ENCODE peak calls at places on chromosomes 5 and 9, in six cellular contexts. One of them, this sample, is unnamed.

GRCh38 chr9:114417511-114417910 is 29.7 kb upstream of the AKNA start:
- DNase-seq in GM13976: no peak
- DNase-seq in nephron progenitor cell: no peak
- DNase-seq in gastrocnemius medialis: no peak
- DNase-seq in bronchial epithelial cell: no peak
- DNase-seq in IMR-90: peak
- DNase-seq in this sample: no peak

GRCh38 chr9:135575995-135576631 is 14.6 kb downstream of the PAEP start:
- DNase-seq in GM13976: no peak
- DNase-seq in nephron progenitor cell: no peak
- DNase-seq in gastrocnemius medialis: no peak
- DNase-seq in bronchial epithelial cell: no peak
- DNase-seq in IMR-90: no peak
- DNase-seq in this sample: no peak

GRCh38 chr9:37476930-37477329 is 8.8 kb upstream of the POLR1E start:
- DNase-seq in GM13976: no peak
- DNase-seq in nephron progenitor cell: no peak
- DNase-seq in gastrocnemius medialis: no peak
- DNase-seq in bronchial epithelial cell: no peak
- DNase-seq in IMR-90: no peak
- DNase-seq in this sample: no peak

GRCh38 chr9:137430723-137431415 is 7.7 kb downstream of the NOXA1 start:
- DNase-seq in GM13976: no peak
- DNase-seq in nephron progenitor cell: no peak
- DNase-seq in gastrocnemius medialis: no peak
- DNase-seq in bronchial epithelial cell: no peak
- DNase-seq in IMR-90: no peak
- DNase-seq in this sample: no peak

GRCh38 chr5:125295405-125295872 is 549.0 kb upstream of the ZNF608 start:
- DNase-seq in GM13976: no peak
- DNase-seq in nephron progenitor cell: no peak
- DNase-seq in gastrocnemius medialis: no peak
- DNase-seq in bronchial epithelial cell: peak
- DNase-seq in IMR-90: peak
- DNase-seq in this sample: no peak

GRCh38 chr9:87801013-87801412 is 75.1 kb downstream of the CTSL start:
- DNase-seq in GM13976: no peak
- DNase-seq in nephron progenitor cell: no peak
- DNase-seq in gastrocnemius medialis: no peak
- DNase-seq in bronchial epithelial cell: no peak
- DNase-seq in IMR-90: no peak
- DNase-seq in this sample: no peak

GRCh38 chr9:81565144-81565543 is 124.2 kb downstream of the TLE1 start:
- DNase-seq in GM13976: no peak
- DNase-seq in nephron progenitor cell: no peak
- DNase-seq in gastrocnemius medialis: no peak
- DNase-seq in bronchial epithelial cell: no peak
- DNase-seq in IMR-90: no peak
- DNase-seq in this sample: no peak

GRCh38 chr9:78971505-78971904 is 600.3 kb upstream of the TLE4 start:
- DNase-seq in GM13976: no peak
- DNase-seq in nephron progenitor cell: no peak
- DNase-seq in gastrocnemius medialis: no peak
- DNase-seq in bronchial epithelial cell: no peak
- DNase-seq in IMR-90: no peak
- DNase-seq in this sample: no peak

GRCh38 chr5:98992552-98992951 is 63.7 kb upstream of the CHD1 start:
- DNase-seq in GM13976: no peak
- DNase-seq in nephron progenitor cell: no peak
- DNase-seq in gastrocnemius medialis: no peak
- DNase-seq in bronchial epithelial cell: no peak
- DNase-seq in IMR-90: no peak
- DNase-seq in this sample: no peak

GRCh38 chr5:125424374-125424773 is 677.9 kb upstream of the ZNF608 start:
- DNase-seq in GM13976: no peak
- DNase-seq in nephron progenitor cell: no peak
- DNase-seq in gastrocnemius medialis: no peak
- DNase-seq in bronchial epithelial cell: peak
- DNase-seq in IMR-90: no peak
- DNase-seq in this sample: no peak

GRCh38 chr5:135670588-135670987 is 91.8 kb upstream of the CXCL14 start:
- DNase-seq in GM13976: no peak
- DNase-seq in nephron progenitor cell: no peak
- DNase-seq in gastrocnemius medialis: no peak
- DNase-seq in bronchial epithelial cell: no peak
- DNase-seq in IMR-90: no peak
- DNase-seq in this sample: no peak

GRCh38 chr5:41637869-41638268 is 127.5 kb upstream of the PLCXD3 start:
- DNase-seq in GM13976: no peak
- DNase-seq in nephron progenitor cell: no peak
- DNase-seq in gastrocnemius medialis: no peak
- DNase-seq in bronchial epithelial cell: no peak
- DNase-seq in IMR-90: no peak
- DNase-seq in this sample: no peak

GRCh38 chr5:138448481-138449398 is 9.9 kb downstream of the REEP2 start:
- DNase-seq in GM13976: no peak
- DNase-seq in nephron progenitor cell: no peak
- DNase-seq in gastrocnemius medialis: no peak
- DNase-seq in bronchial epithelial cell: no peak
- DNase-seq in IMR-90: peak
- DNase-seq in this sample: no peak

GRCh38 chr9:113808391-113809191 is 67.5 kb upstream of the ZNF618 start:
- DNase-seq in GM13976: no peak
- DNase-seq in nephron progenitor cell: no peak
- DNase-seq in gastrocnemius medialis: no peak
- DNase-seq in bronchial epithelial cell: peak
- DNase-seq in IMR-90: peak
- DNase-seq in this sample: peak

GRCh38 chr5:72141440-72142271 is 34.4 kb downstream of the MAP1B start:
- DNase-seq in GM13976: no peak
- DNase-seq in nephron progenitor cell: no peak
- DNase-seq in gastrocnemius medialis: no peak
- DNase-seq in bronchial epithelial cell: peak
- DNase-seq in IMR-90: peak
- DNase-seq in this sample: no peak

GRCh38 chr5:72146056-72146455 is 38.8 kb downstream of the MAP1B start:
- DNase-seq in GM13976: no peak
- DNase-seq in nephron progenitor cell: no peak
- DNase-seq in gastrocnemius medialis: no peak
- DNase-seq in bronchial epithelial cell: no peak
- DNase-seq in IMR-90: no peak
- DNase-seq in this sample: no peak

GRCh38 chr5:72147601-72148000 is 40.3 kb downstream of the MAP1B start:
- DNase-seq in GM13976: no peak
- DNase-seq in nephron progenitor cell: no peak
- DNase-seq in gastrocnemius medialis: no peak
- DNase-seq in bronchial epithelial cell: no peak
- DNase-seq in IMR-90: no peak
- DNase-seq in this sample: no peak

GRCh38 chr5:72144762-72145161 is 37.5 kb downstream of the MAP1B start:
- DNase-seq in GM13976: no peak
- DNase-seq in nephron progenitor cell: no peak
- DNase-seq in gastrocnemius medialis: no peak
- DNase-seq in bronchial epithelial cell: no peak
- DNase-seq in IMR-90: no peak
- DNase-seq in this sample: no peak

DNA sequence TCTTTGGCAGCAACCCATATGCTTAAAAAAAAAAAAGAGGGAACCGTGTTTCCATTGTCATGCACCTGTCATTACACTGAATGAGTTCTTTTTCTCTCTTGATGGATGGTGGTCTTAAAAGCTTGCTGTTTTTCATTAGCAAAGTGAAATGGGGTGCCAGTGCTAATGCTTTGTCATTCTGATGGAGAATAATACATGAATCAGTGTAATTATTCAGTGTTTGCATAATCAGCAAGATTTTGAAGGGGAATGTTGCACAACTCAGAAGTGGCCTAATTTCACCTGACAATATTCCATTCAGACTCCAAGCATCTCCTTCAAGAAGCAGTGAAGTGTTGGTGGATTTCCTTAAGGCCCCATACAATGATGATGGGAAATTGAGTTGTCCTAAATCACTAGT is 38.1 kb downstream of the MAP1B start:
- DNase-seq in GM13976: no peak
- DNase-seq in nephron progenitor cell: no peak
- DNase-seq in gastrocnemius medialis: no peak
- DNase-seq in bronchial epithelial cell: peak
- DNase-seq in IMR-90: no peak
- DNase-seq in this sample: no peak
- TF ChIP-seq CTCF in GM13976: no peak
- TF ChIP-seq CTCF in nephron progenitor cell: no peak
- TF ChIP-seq CTCF in gastrocnemius medialis: no peak
- TF ChIP-seq CTCF in bronchial epithelial cell: no peak
- TF ChIP-seq CTCF in IMR-90: no peak
- TF ChIP-seq CTCF in this sample: no peak

GRCh38 chr5:177355868-177356168 is 1.9 kb upstream of the RGS14 start:
- DNase-seq in GM13976: no peak
- DNase-seq in nephron progenitor cell: no peak
- DNase-seq in gastrocnemius medialis: no peak
- DNase-seq in bronchial epithelial cell: no peak
- DNase-seq in IMR-90: no peak
- DNase-seq in this sample: no peak

GRCh38 chr5:177356756-177357458 is 817 bp upstream of the RGS14 start:
- DNase-seq in GM13976: no peak
- DNase-seq in nephron progenitor cell: no peak
- DNase-seq in gastrocnemius medialis: no peak
- DNase-seq in bronchial epithelial cell: no peak
- DNase-seq in IMR-90: no peak
- DNase-seq in this sample: no peak

GRCh38 chr5:177359451-177359851 is 1.7 kb downstream of the RGS14 start:
- DNase-seq in GM13976: no peak
- DNase-seq in nephron progenitor cell: no peak
- DNase-seq in gastrocnemius medialis: no peak
- DNase-seq in bronchial epithelial cell: no peak
- DNase-seq in IMR-90: no peak
- DNase-seq in this sample: no peak

GRCh38 chr5:177358333-177358939 is 712 bp downstream of the RGS14 start:
- DNase-seq in GM13976: no peak
- DNase-seq in nephron progenitor cell: no peak
- DNase-seq in gastrocnemius medialis: no peak
- DNase-seq in bronchial epithelial cell: no peak
- DNase-seq in IMR-90: no peak
- DNase-seq in this sample: no peak

DNA sequence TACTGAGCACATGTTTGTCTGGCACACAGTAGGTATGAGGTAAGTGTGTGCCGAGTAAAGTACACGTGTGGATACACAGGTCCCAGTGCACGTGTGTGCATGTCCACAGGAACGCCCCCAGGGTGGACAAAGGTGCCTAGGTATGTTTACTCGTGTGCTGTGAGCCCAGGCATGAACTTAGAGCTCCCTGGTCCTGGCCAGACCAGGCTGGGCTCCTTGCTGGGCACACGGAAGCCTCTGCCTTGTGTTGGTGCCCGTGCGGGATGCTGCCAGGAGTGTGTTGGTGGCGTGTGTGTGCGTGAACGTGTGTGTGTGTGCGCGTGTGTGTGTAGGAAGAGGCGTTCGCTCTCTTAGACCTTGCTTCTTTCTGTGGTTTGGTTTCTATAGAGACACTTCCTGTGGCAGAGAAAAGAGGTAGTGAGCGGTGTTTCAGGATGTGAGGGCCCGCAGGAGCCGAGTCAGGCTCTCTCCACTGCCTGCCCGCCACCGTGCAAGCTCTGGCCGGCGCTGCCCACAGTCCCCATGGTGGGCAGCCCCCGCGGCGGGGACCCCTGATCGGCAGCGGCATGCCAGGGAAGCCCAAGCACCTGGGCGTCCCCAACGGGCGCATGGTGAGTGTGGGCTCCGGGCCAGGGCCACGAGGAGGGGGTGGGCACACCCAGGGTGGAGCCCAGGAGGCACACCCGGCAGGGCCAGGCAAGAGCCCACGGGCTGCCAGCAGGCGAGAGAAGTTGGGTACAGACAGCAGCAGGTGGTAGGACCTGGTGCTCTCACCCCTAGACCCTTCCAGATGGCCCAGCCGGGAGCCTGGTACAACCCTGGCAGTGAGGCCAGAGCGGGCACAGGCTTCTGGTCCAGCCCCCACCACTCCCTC is at the start of gene RGS14:
- DNase-seq in GM13976: peak
- DNase-seq in nephron progenitor cell: no peak
- DNase-seq in gastrocnemius medialis: peak
- DNase-seq in bronchial epithelial cell: peak
- DNase-seq in IMR-90: peak
- DNase-seq in this sample: no peak
- TF ChIP-seq CTCF in GM13976: no peak
- TF ChIP-seq CTCF in nephron progenitor cell: no peak
- TF ChIP-seq CTCF in gastrocnemius medialis: no peak
- TF ChIP-seq CTCF in bronchial epithelial cell: no peak
- TF ChIP-seq CTCF in IMR-90: no peak
- TF ChIP-seq CTCF in this sample: no peak

GRCh38 chr9:91166796-91167366 is 194.8 kb downstream of the AUH start:
- DNase-seq in GM13976: no peak
- DNase-seq in nephron progenitor cell: no peak
- DNase-seq in gastrocnemius medialis: no peak
- DNase-seq in bronchial epithelial cell: peak
- DNase-seq in IMR-90: peak
- DNase-seq in this sample: no peak

GRCh38 chr9:91163441-91163772 is 198.3 kb downstream of the AUH start:
- DNase-seq in GM13976: no peak
- DNase-seq in nephron progenitor cell: no peak
- DNase-seq in gastrocnemius medialis: no peak
- DNase-seq in bronchial epithelial cell: no peak
- DNase-seq in IMR-90: no peak
- DNase-seq in this sample: no peak

GRCh38 chr9:91162784-91163440 is 198.8 kb downstream of the AUH start:
- DNase-seq in GM13976: peak
- DNase-seq in nephron progenitor cell: peak
- DNase-seq in gastrocnemius medialis: no peak
- DNase-seq in bronchial epithelial cell: peak
- DNase-seq in IMR-90: no peak
- DNase-seq in this sample: peak

GRCh38 chr9:91163773-91164471 is 197.8 kb downstream of the AUH start:
- DNase-seq in GM13976: no peak
- DNase-seq in nephron progenitor cell: no peak
- DNase-seq in gastrocnemius medialis: no peak
- DNase-seq in bronchial epithelial cell: no peak
- DNase-seq in IMR-90: no peak
- DNase-seq in this sample: no peak

GRCh38 chr9:91164724-91165520 is 196.8 kb downstream of the AUH start:
- DNase-seq in GM13976: no peak
- DNase-seq in nephron progenitor cell: no peak
- DNase-seq in gastrocnemius medialis: peak
- DNase-seq in bronchial epithelial cell: peak
- DNase-seq in IMR-90: peak
- DNase-seq in this sample: peak
- TF ChIP-seq CTCF in GM13976: no peak
- TF ChIP-seq CTCF in nephron progenitor cell: no peak
- TF ChIP-seq CTCF in gastrocnemius medialis: no peak
- TF ChIP-seq CTCF in bronchial epithelial cell: no peak
- TF ChIP-seq CTCF in IMR-90: no peak
- TF ChIP-seq CTCF in this sample: no peak

DNA sequence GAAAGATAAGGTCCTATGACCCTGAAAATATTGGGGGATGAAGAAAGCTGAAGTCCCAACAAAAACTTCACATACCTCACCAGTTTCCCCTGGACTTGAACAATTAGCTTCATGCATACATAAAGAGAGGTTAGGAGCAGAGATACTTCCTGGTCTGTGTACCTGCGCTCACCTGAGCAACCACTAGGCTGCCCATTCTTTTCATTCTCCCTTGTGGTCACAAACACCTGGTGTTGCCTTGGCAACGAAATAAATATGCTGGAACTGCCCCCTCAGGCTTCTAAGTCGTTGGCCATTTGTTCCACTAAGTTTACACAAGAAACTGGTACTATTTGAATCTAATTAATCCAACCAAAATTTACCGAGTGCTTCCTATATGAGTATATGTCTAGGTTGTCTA is 18.1 kb downstream of the OTP start:
- DNase-seq in GM13976: no peak
- DNase-seq in nephron progenitor cell: no peak
- DNase-seq in gastrocnemius medialis: no peak
- DNase-seq in bronchial epithelial cell: peak
- DNase-seq in IMR-90: no peak
- DNase-seq in this sample: peak
- TF ChIP-seq CTCF in GM13976: no peak
- TF ChIP-seq CTCF in nephron progenitor cell: no peak
- TF ChIP-seq CTCF in gastrocnemius medialis: no peak
- TF ChIP-seq CTCF in bronchial epithelial cell: peak
- TF ChIP-seq CTCF in IMR-90: no peak
- TF ChIP-seq CTCF in this sample: peak

This sample was measured in Calu3.